ENCODE peak calls at places on chromosomes 3 and 15, in ten cellular contexts. Y is fibroblast of lung, R is A549, S is SJSA1, C is endodermal cell, G is left lung, J is heart right ventricle, V is adipocyte, F is body of pancreas, M is heart left ventricle. I is an unnamed sample. For H3K4me1 and H3K9me3, the result is how much of the 10 kb centered on the place peaks cover.

GRCh38 chr3:78972617-78973301 is 795.0 kb downstream of the ROBO1 start:
- DNase-seq in S (no peak), J (no peak), C (no peak), F (no peak), V (no peak), M (no peak), Y (no peak), R (no peak), G (no peak), I (no peak)

GRCh38 chr3:62665627-62666433 is 209.4 kb downstream of the CADPS start:
- DNase-seq in R (peak), S (peak), M (peak), J (peak), V (peak), Y (peak), C (peak), F (peak), G (peak), I (peak)

GRCh38 chr3:177657243-177657642 is 460.0 kb upstream of the TBL1XR1 start:
- DNase-seq in M (no peak), V (no peak), G (no peak), F (no peak), Y (no peak), S (no peak), C (no peak), R (no peak), J (no peak), I (no peak)

GRCh38 chr3:50299929-50300680 is 900 bp upstream of the HYAL3 start:
- DNase-seq in R (no peak), V (peak), J (no peak), M (peak), C (peak), G (no peak), Y (no peak), S (no peak), F (peak), I (no peak)

GRCh38 chr3:130894130-130894872 is 417 bp downstream of the ATP2C1 start:
- DNase-seq in V (peak), R (peak), C (peak), F (peak), G (peak), Y (peak), M (peak), J (peak), S (peak), I (no peak)

GRCh38 chr3:103711670-103712069 is 1276.9 kb downstream of the ZPLD1 start:
- DNase-seq in M (no peak), J (no peak), F (no peak), R (no peak), Y (no peak), S (no peak), G (no peak), C (no peak), V (no peak), I (no peak)

GRCh38 chr3:124972457-124972856 is 37.9 kb upstream of the MUC13 start:
- DNase-seq in F (peak), C (no peak), S (no peak), Y (no peak), V (no peak), R (peak), J (no peak), G (no peak), M (no peak), I (no peak)

GRCh38 chr3:30496496-30496966 is 109.9 kb upstream of the TGFBR2 start:
- DNase-seq in V (peak), F (peak), J (no peak), C (no peak), R (no peak), Y (peak), M (no peak), S (peak), G (no peak), I (no peak)

GRCh38 chr3:165895919-165896318 is 58.7 kb upstream of the BCHE start:
- DNase-seq in V (no peak), R (peak), M (no peak), Y (peak), G (no peak), J (no peak), S (no peak), C (peak), F (no peak), I (peak)

GRCh38 chr3:142929109-142929508 is 34.4 kb downstream of the PAQR9 start:
- DNase-seq in J (peak), M (no peak), Y (peak), R (peak), V (no peak), F (peak), C (peak), S (no peak), G (peak), I (no peak)

GRCh38 chr15:48962662-48963523 is 826 bp downstream of the SHC4 start:
- DNase-seq in G (no peak), M (peak), Y (peak), S (no peak), V (peak), C (peak), F (peak), J (no peak), R (no peak), I (no peak)

GRCh38 chr15:92839696-92840095 is 60.4 kb upstream of the CHD2 start:
- DNase-seq in Y (no peak), J (no peak), S (no peak), R (no peak), G (no peak), V (no peak), F (peak), M (no peak), C (no peak), I (no peak)

GRCh38 chr15:77342767-77343166 is 77.1 kb downstream of the PEAK1 start:
- DNase-seq in M (no peak), V (no peak), C (no peak), J (no peak), G (no peak), S (no peak), Y (no peak), F (no peak), R (no peak), I (no peak)

GRCh38 chr3:97106652-97106989 is 292.2 kb downstream of the EPHA6 start:
- DNase-seq in J (no peak), C (no peak), R (no peak), M (no peak), S (no peak), G (no peak), F (no peak), Y (no peak), V (no peak), I (no peak)

GRCh38 chr3:53230041-53230621 is 25.7 kb downstream of the TKT start:
- DNase-seq in S (no peak), Y (no peak), V (no peak), J (no peak), C (peak), G (peak), R (no peak), M (no peak), F (no peak), I (no peak)

GRCh38 chr15:50345298-50345697 is 9.7 kb downstream of the GABPB1 start:
- DNase-seq in Y (no peak), S (no peak), F (no peak), R (no peak), G (no peak), C (no peak), V (no peak), J (no peak), M (no peak), I (no peak)

GRCh38 chr15:69036856-69037255 is 22.4 kb downstream of the NOX5 start:
- DNase-seq in S (no peak), Y (no peak), M (no peak), V (no peak), J (no peak), C (no peak), G (no peak), R (no peak), F (no peak), I (peak)

GRCh38 chr3:170623524-170623923 is 37.6 kb upstream of the SLC7A14 start:
- DNase-seq in S (no peak), C (no peak), Y (no peak), V (no peak), R (no peak), J (no peak), M (no peak), G (no peak), F (no peak), I (no peak)

GRCh38 chr3:53009826-53010539 is 35.9 kb downstream of the SFMBT1 start:
- DNase-seq in M (no peak), S (no peak), C (no peak), R (no peak), V (no peak), F (no peak), G (no peak), Y (no peak), J (no peak), I (peak)

GRCh38 chr3:52437326-52438103 is 7.4 kb downstream of the SEMA3G start:
- DNase-seq in M (peak), G (peak), S (no peak), Y (no peak), F (no peak), J (no peak), R (no peak), C (no peak), V (no peak), I (no peak)

GRCh38 chr3:122774564-122774963 is 19.1 kb downstream of the HSPBAP1 start:
- DNase-seq in F (no peak), Y (peak), V (peak), J (no peak), C (no peak), M (no peak), S (no peak), G (no peak), R (peak), I (no peak)

GRCh38 chr3:69893274-69893673 is 106.3 kb upstream of the SAMMSON start:
- DNase-seq in M (no peak), J (no peak), C (no peak), V (no peak), Y (no peak), F (no peak), S (no peak), G (no peak), R (no peak), I (peak)

GRCh38 chr3:185781759-185782158 is 43.1 kb downstream of the IGF2BP2 start:
- DNase-seq in F (no peak), G (no peak), R (no peak), J (no peak), Y (peak), V (peak), S (peak), M (no peak), C (no peak), I (no peak)

GRCh38 chr15:63191895-63192603 is 2.6 kb downstream of the RAB8B start:
- DNase-seq in C (no peak), Y (no peak), M (no peak), V (no peak), G (no peak), J (no peak), S (no peak), R (no peak), F (no peak), I (no peak)

GRCh38 chr15:35129361-35129760 is 44.3 kb upstream of the NANOGP8 start:
- DNase-seq in R (no peak), V (no peak), S (no peak), C (no peak), M (no peak), J (no peak), F (no peak), Y (no peak), G (no peak), I (no peak)

GRCh38 chr15:60408438-60409105 is 10.8 kb upstream of the ANXA2 start:
- DNase-seq in R (peak), Y (peak), V (peak), G (no peak), M (no peak), S (no peak), C (no peak), J (no peak), F (no peak), I (no peak)

GRCh38 chr3:111732248-111732879 is 126.7 kb upstream of the PHLDB2 start:
- DNase-seq in J (no peak), R (peak), Y (no peak), G (no peak), V (no peak), F (peak), S (no peak), M (no peak), C (peak), I (no peak)

GRCh38 chr3:148042663-148043445 is 633.7 kb downstream of the ZIC1 start:
- DNase-seq in R (no peak), C (no peak), S (no peak), M (no peak), Y (peak), F (no peak), V (peak), J (no peak), G (no peak), I (no peak)

GRCh38 chr3:46690798-46691197 is 2.7 kb downstream of the ALS2CL start:
- DNase-seq in G (peak), M (peak), F (peak), J (peak), S (no peak), Y (no peak), R (peak), C (no peak), V (no peak), I (no peak)

GRCh38 chr3:157132341-157132740 is 27.6 kb downstream of the CCNL1 start:
- DNase-seq in S (no peak), Y (no peak), J (no peak), F (no peak), G (no peak), V (no peak), R (no peak), M (no peak), C (no peak), I (no peak)

GRCh38 chr15:83695246-83695645 is 41.3 kb downstream of the ADAMTSL3 start:
- DNase-seq in V (no peak), S (no peak), J (no peak), R (no peak), Y (no peak), C (peak), M (no peak), F (no peak), G (no peak), I (no peak)

GRCh38 chr15:40960151-40960885 is 7.0 kb downstream of the CHAC1 start:
- DNase-seq in C (no peak), J (no peak), M (no peak), S (no peak), Y (no peak), F (no peak), G (no peak), R (no peak), V (no peak), I (no peak)

GRCh38 chr15:41985236-41986160 is 13.1 kb upstream of the EHD4 start:
- DNase-seq in S (no peak), V (no peak), G (no peak), F (no peak), J (no peak), C (peak), Y (no peak), M (no peak), R (no peak), I (no peak)

GRCh38 chr15:75763137-75763611 is 50.5 kb upstream of the CSPG4 start:
- DNase-seq in V (no peak), S (no peak), F (no peak), R (no peak), G (no peak), J (no peak), M (no peak), C (no peak), Y (no peak), I (no peak)

GRCh38 chr3:60645801-60646200 is 605.5 kb downstream of the FHIT start:
- DNase-seq in J (no peak), F (no peak), V (no peak), G (no peak), C (no peak), S (no peak), R (no peak), Y (peak), M (no peak), I (no peak)

GRCh38 chr3:143497382-143497781 is 350.9 kb downstream of the SLC9A9 start:
- DNase-seq in Y (no peak), M (no peak), V (no peak), C (no peak), R (no peak), S (no peak), J (no peak), G (no peak), F (no peak), I (no peak)

GRCh38 chr15:57340673-57341259 is 35.5 kb upstream of the CGNL1 start:
- DNase-seq in J (peak), V (peak), C (peak), Y (peak), G (no peak), S (peak), R (peak), M (no peak), F (peak), I (peak)

GRCh38 chr3:45226206-45226915 is at the start of gene TMEM158:
- DNase-seq in R (peak), M (peak), J (peak), Y (peak), S (peak), C (peak), F (peak), G (peak), V (peak), I (peak)

DNA sequence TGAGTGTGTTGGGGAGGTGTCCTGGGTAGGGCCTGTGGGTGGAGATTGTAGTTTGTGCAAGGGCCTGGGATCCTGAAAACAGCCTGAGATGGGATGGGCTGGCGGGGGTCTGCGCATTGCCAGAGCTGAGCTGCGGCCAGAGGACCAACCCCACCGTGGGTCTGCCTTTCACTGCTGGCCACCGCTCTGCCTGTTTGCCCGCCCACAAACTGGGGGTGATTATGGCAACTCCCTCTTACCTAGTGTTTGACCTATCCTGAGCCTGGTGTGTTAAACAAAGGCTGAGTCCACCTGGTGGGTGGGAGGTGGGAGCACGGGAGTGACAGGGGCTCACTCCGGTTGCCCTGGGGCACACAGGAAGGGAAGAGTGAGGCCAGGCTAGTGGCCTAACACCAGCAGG is 9.8 kb downstream of the ABTB1 start:
- DNase-seq in V (no peak), S (no peak), F (no peak), G (peak), Y (no peak), M (peak), R (no peak), J (no peak), C (peak), I (no peak)
- H3K4me3 ChIP-seq in V (no peak), S (no peak), F (no peak), G (no peak), Y (no peak), M (no peak), R (no peak), J (no peak), C (no peak), I (no peak)

GRCh38 chr3:105847452-105847851 is 21.4 kb downstream of the CBLB start:
- DNase-seq in M (no peak), J (no peak), Y (no peak), V (no peak), F (no peak), S (no peak), G (no peak), R (no peak), C (no peak), I (no peak)

GRCh38 chr3:105848821-105849220 is 20.0 kb downstream of the CBLB start:
- DNase-seq in C (no peak), M (no peak), V (no peak), R (no peak), S (no peak), G (no peak), Y (no peak), J (no peak), F (no peak), I (no peak)

GRCh38 chr3:105847865-105848264 is 20.9 kb downstream of the CBLB start:
- DNase-seq in Y (no peak), G (no peak), S (no peak), R (no peak), M (no peak), C (no peak), V (no peak), F (no peak), J (no peak), I (no peak)

GRCh38 chr3:105845488-105845887 is 23.3 kb downstream of the CBLB start:
- DNase-seq in J (no peak), M (no peak), R (no peak), G (no peak), V (no peak), F (no peak), C (no peak), S (no peak), Y (no peak), I (no peak)

GRCh38 chr3:105846809-105847208 is 22.0 kb downstream of the CBLB start:
- DNase-seq in J (no peak), G (no peak), Y (no peak), C (no peak), V (no peak), M (no peak), R (no peak), F (no peak), S (no peak), I (no peak)
- H3K4me1 ChIP-seq in J (under half), G (under half), Y (under half), C (under half), V (under half), M (half or more), R (under half), F (under half), S (under half), I (under half)

DNA sequence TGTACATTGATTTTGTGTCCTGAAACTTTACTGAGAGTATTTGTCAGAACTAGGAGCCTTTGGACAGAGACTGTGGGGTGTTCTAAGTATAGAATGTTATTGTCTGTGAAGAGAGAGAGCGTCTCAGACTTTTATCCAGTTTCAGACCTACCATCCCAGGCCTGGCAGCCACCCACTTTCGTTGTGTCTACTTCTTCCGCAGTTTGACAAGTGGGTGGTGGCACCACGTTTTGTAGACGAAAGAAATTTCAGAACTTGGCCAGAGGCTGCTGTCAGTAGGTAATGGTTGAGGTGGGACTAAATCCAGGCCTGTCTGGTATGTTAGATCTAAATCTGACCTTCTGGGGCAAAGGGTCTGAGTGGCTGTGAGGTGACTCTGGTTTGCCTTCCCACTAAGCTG is 13.4 kb upstream of the TRAK1 start:
- DNase-seq in V (no peak), G (no peak), F (no peak), M (peak), R (no peak), Y (no peak), J (no peak), C (no peak), S (no peak), I (no peak)
- H3K9me3 ChIP-seq in V (under half), G (under half), F (under half), M (under half), R (under half), Y (under half), J (under half), C (under half), S (under half), I (under half)

GRCh38 chr15:101250331-101250730 is 1.5 kb downstream of the CHSY1 start:
- DNase-seq in V (peak), Y (peak), F (no peak), M (no peak), R (no peak), G (no peak), S (peak), J (no peak), C (no peak), I (peak)
- H3K4me3 ChIP-seq in V (peak), Y (peak), F (no peak), M (peak), R (peak), G (peak), S (peak), J (peak), C (peak), I (peak)

DNA sequence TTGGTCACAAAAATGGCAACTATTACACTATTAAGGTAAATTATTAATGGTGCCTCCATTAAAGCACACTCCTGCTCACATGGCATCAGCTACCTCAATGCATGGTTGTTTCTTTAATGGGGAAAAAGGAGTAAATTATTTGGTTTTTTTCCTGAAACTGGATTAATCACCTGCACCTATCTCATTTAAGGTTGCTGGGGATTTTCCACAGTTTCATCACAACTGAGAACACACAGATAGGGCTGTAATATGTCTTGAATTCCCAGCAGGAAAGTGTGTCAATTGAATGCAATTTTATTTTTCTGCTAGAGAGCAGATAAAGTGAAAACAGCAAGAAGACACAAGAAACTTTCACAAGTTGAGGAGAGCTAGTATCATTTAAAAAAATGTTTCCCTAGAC is 36.4 kb downstream of the RFTN1 start:
- DNase-seq in Y (no peak), R (no peak), F (no peak), S (no peak), M (no peak), J (no peak), V (peak), C (no peak), G (no peak), I (no peak)
- H3K4me1 ChIP-seq in Y (under half), R (under half), F (under half), S (half or more), M (under half), J (under half), V (half or more), C (under half), G (under half), I (under half)

I was measured in HAP-1.